ENCODE peak calls at places on chromosomes 3 and 15, in five cellular contexts. B is naive thymus-derived CD8-positive, alpha-beta T cell; T is stimulated activated naive CD4-positive, alpha-beta T cell treated with Interleukin-2 at 50 U/mL for 16 hours; Q is HTR-8/SVneo; P is stimulated activated naive B cell treated with anti-CD40 and anti-IgM and Interleukin-4, amounts not matched to agents 10 μg/mL and 1 μg/mL and 100 μg/mL, for 72 hours. O is an unnamed sample.

GRCh38 chr3:59922226-59922625 is 872.4 kb upstream of the CFAP20DC start:
- DNase-seq in B (no peak), T (no peak), Q (no peak), P (no peak), O (no peak)

GRCh38 chr3:51389423-51390183 is 1.5 kb upstream of the RBM15B start:
- DNase-seq in B (peak; percentile 32), T (peak; percentile 41), Q (peak; percentile 55), P (no peak), O (peak; percentile 44)

GRCh38 chr15:98400120-98400519 is 248.2 kb upstream of the IGF1R start:
- DNase-seq in B (no peak), T (no peak), Q (no peak), P (no peak), O (no peak)

GRCh38 chr3:183275418-183275817 is 22.4 kb downstream of the B3GNT5 start:
- DNase-seq in B (no peak), T (no peak), Q (no peak), P (no peak), O (no peak)

GRCh38 chr3:124442463-124442862 is 287.8 kb upstream of the UMPS start:
- DNase-seq in B (no peak), T (no peak), Q (no peak), P (no peak), O (no peak)

GRCh38 chr3:42814914-42815507 is 5.8 kb downstream of the ACKR2 start:
- DNase-seq in B (no peak), T (no peak), Q (no peak), P (no peak), O (no peak)

GRCh38 chr3:58004972-58005371 is 3.2 kb upstream of the FLNB start:
- DNase-seq in B (no peak), T (no peak), Q (no peak), P (no peak), O (no peak)

GRCh38 chr15:36358094-36358961 is 221.1 kb upstream of the CDIN1 start:
- DNase-seq in B (no peak), T (no peak), Q (no peak), P (no peak), O (no peak)

GRCh38 chr3:192957441-192957951 is 39.8 kb upstream of the MB21D2 start:
- DNase-seq in B (no peak), T (no peak), Q (no peak), P (no peak), O (no peak)

GRCh38 chr3:118936811-118937210 is 97.8 kb downstream of the IGSF11 start:
- DNase-seq in B (no peak), T (no peak), Q (no peak), P (no peak), O (no peak)

GRCh38 chr15:74826372-74826819 is at the start of gene CPLX3:
- DNase-seq in B (peak; percentile 20), T (peak; percentile 20), Q (no peak), P (no peak), O (peak; percentile 25)

GRCh38 chr3:119524931-119525662 is 26.8 kb downstream of the TIMMDC1 start:
- DNase-seq in B (no peak), T (no peak), Q (no peak), P (no peak), O (no peak)

GRCh38 chr15:68587769-68588385 is 9.1 kb downstream of the CORO2B start:
- DNase-seq in B (no peak), T (no peak), Q (no peak), P (no peak), O (no peak)

GRCh38 chr3:174659516-174659915 is 199.6 kb upstream of the NAALADL2 start:
- DNase-seq in B (no peak), T (no peak), Q (no peak), P (no peak), O (no peak)

GRCh38 chr15:71786673-71787072 is 23.7 kb upstream of the NR2E3 start:
- DNase-seq in B (no peak), T (no peak), Q (no peak), P (no peak), O (no peak)

GRCh38 chr3:39568508-39568907 is 101.0 kb downstream of the MOBP start:
- DNase-seq in B (no peak), T (no peak), Q (no peak), P (no peak), O (no peak)

GRCh38 chr3:42701371-42702065 is 1.1 kb downstream of the HHATL start:
- DNase-seq in B (peak; percentile 8), T (peak; percentile 25), Q (peak; percentile 62), P (no peak), O (peak; percentile 37)

GRCh38 chr3:46188708-46189107 is 19.4 kb downstream of the CCR1 start:
- DNase-seq in B (no peak), T (no peak), Q (no peak), P (no peak), O (no peak)

GRCh38 chr3:123344941-123345594 is 103.8 kb downstream of the ADCY5 start:
- DNase-seq in B (no peak), T (no peak), Q (no peak), P (no peak), O (no peak)

GRCh38 chr15:35557544-35557943 is 11.6 kb upstream of the DPH6 start:
- DNase-seq in B (no peak), T (no peak), Q (peak; percentile 28), P (no peak), O (no peak)

GRCh38 chr3:133512416-133513089 is 60.9 kb upstream of the CDV3 start:
- DNase-seq in B (no peak), T (no peak), Q (no peak), P (no peak), O (no peak)

GRCh38 chr15:72271895-72272212 is 500 bp downstream of the PARP6 start:
- DNase-seq in B (no peak), T (no peak), Q (peak; percentile 45), P (no peak), O (no peak)

GRCh38 chr3:10530241-10530640 is 24.9 kb upstream of the ATP2B2 start:
- DNase-seq in B (no peak), T (no peak), Q (no peak), P (no peak), O (no peak)

GRCh38 chr3:178795349-178795748 is 259.1 kb downstream of the KCNMB2 start:
- DNase-seq in B (no peak), T (no peak), Q (no peak), P (no peak), O (no peak)

O was measured in T follicular helper cell.